ENCODE peak calls at places on chromosomes 3 and 15, in four cellular contexts. E is HepG2, X is GM12878, R is K562. N is an unnamed sample.

GRCh38 chr15:68372291-68372811 is 59.6 kb downstream of the ITGA11 start:
- DNase-seq in E (peak), R (peak), X (no peak), N (peak)

GRCh38 chr3:42476225-42477160 is 25.9 kb upstream of the VIPR1 start:
- DNase-seq in X (no peak), R (no peak), E (no peak), N (peak)

GRCh38 chr3:138369151-138369900 is 20.9 kb downstream of the MRAS start:
- DNase-seq in X (no peak), R (no peak), E (no peak), N (no peak)

GRCh38 chr3:13650210-13651056 is 101.5 kb downstream of the FBLN2 start:
- DNase-seq in X (no peak), R (peak), E (peak), N (peak)

GRCh38 chr3:48798998-48799397 is 48.7 kb downstream of the PRKAR2A start:
- DNase-seq in E (peak), X (no peak), R (no peak), N (no peak)

GRCh38 chr3:193942516-193943055 is 193.4 kb upstream of the HES1 start:
- DNase-seq in E (peak), X (no peak), R (peak), N (no peak)

GRCh38 chr3:46878796-46879436 is 1.4 kb downstream of the PTH1R start:
- DNase-seq in X (peak), R (no peak), E (peak), N (peak)

GRCh38 chr3:105277656-105278055 is 89.1 kb upstream of the ALCAM start:
- DNase-seq in X (no peak), E (no peak), R (no peak), N (no peak)

GRCh38 chr3:57793737-57794187 is 37.7 kb downstream of the SLMAP start:
- DNase-seq in E (no peak), X (no peak), R (no peak), N (no peak)

GRCh38 chr3:192422321-192422997 is 304.9 kb downstream of the FGF12 start:
- DNase-seq in E (no peak), R (no peak), X (no peak), N (no peak)

GRCh38 chr3:161406594-161407555 is 35.6 kb upstream of the SPTSSB start:
- DNase-seq in E (no peak), R (no peak), X (no peak), N (no peak)

GRCh38 chr15:91782221-91782620 is 71.3 kb upstream of the SLCO3A1 start:
- DNase-seq in R (no peak), X (no peak), E (no peak), N (no peak)

GRCh38 chr3:180680097-180680430 is 775 bp upstream of the CCDC39 start:
- DNase-seq in R (no peak), E (no peak), X (no peak), N (peak)

GRCh38 chr3:15434756-15435155 is 7.4 kb downstream of the EAF1 start:
- DNase-seq in X (no peak), R (no peak), E (no peak), N (no peak)

GRCh38 chr15:42891569-42891968 is 29.0 kb downstream of the TTBK2 start:
- DNase-seq in X (no peak), E (no peak), R (no peak), N (no peak)

GRCh38 chr3:60047426-60048200 is 997.8 kb upstream of the CFAP20DC start:
- DNase-seq in X (no peak), R (no peak), E (no peak), N (no peak)

GRCh38 chr3:71721721-71722157 is 3.5 kb downstream of the EIF4E3 start:
- DNase-seq in R (no peak), E (no peak), X (no peak), N (no peak)

GRCh38 chr3:193825617-193826016 is 232.6 kb downstream of the OPA1 start:
- DNase-seq in R (no peak), X (no peak), E (no peak), N (no peak)

GRCh38 chr3:87625911-87626310 is 349.5 kb upstream of the POU1F1 start:
- DNase-seq in R (no peak), E (no peak), X (no peak), N (no peak)

GRCh38 chr15:61499371-61499770 is 270.3 kb upstream of the RORA start:
- DNase-seq in X (no peak), R (no peak), E (no peak), N (no peak)

GRCh38 chr3:169264711-169265110 is 398.8 kb downstream of the MECOM start:
- DNase-seq in E (no peak), X (no peak), R (no peak), N (peak)

GRCh38 chr3:115885621-115886020 is 262.3 kb downstream of the GAP43 start:
- DNase-seq in R (no peak), X (no peak), E (no peak), N (no peak)

GRCh38 chr3:123695731-123696640 is 111.1 kb upstream of the HACD2 start:
- DNase-seq in E (no peak), X (no peak), R (no peak), N (no peak)

GRCh38 chr3:28900301-28900700 is 380.6 kb upstream of the RBMS3 start:
- DNase-seq in E (no peak), X (no peak), R (no peak), N (no peak)

GRCh38 chr15:89197503-89197971 is 23.8 kb downstream of the RLBP1 start:
- DNase-seq in E (peak), R (no peak), X (no peak), N (no peak)

GRCh38 chr3:71051893-71052687 is 531.4 kb downstream of the FOXP1 start:
- DNase-seq in E (no peak), X (no peak), R (no peak), N (no peak)

GRCh38 chr3:159252772-159253384 is 451.0 kb downstream of the MFSD1 start:
- DNase-seq in E (peak), X (peak), R (peak), N (peak)

GRCh38 chr15:89129123-89129815 is 41.0 kb downstream of the ABHD2 start:
- DNase-seq in R (peak), X (no peak), E (no peak), N (peak)

GRCh38 chr3:45212095-45212468 is 14.0 kb downstream of the TMEM158 start:
- DNase-seq in E (no peak), X (no peak), R (no peak), N (no peak)

GRCh38 chr3:136545664-136546266 is 206.4 kb downstream of the STAG1 start:
- DNase-seq in R (no peak), X (no peak), E (no peak), N (no peak)

GRCh38 chr3:38084969-38085942 is 46.2 kb downstream of the DLEC1 start:
- DNase-seq in R (no peak), X (no peak), E (no peak), N (peak)

GRCh38 chr3:67906256-67906655 is 251.8 kb upstream of the SUCLG2 start:
- DNase-seq in E (no peak), X (no peak), R (no peak), N (no peak)

GRCh38 chr15:65085990-65086679 is 9.6 kb downstream of the KBTBD13 start:
- DNase-seq in R (peak), E (peak), X (no peak), N (peak)

GRCh38 chr3:20104167-20104661 is 64.0 kb downstream of the KAT2B start:
- DNase-seq in E (no peak), X (peak), R (no peak), N (no peak)

GRCh38 chr3:141840737-141841544 is 35.5 kb upstream of the ATP1B3 start:
- DNase-seq in E (no peak), X (no peak), R (no peak), N (no peak)

GRCh38 chr3:47892284-47892683 is 89.3 kb downstream of the DHX30 start:
- DNase-seq in R (no peak), X (no peak), E (no peak), N (no peak)

GRCh38 chr3:157335677-157336076 is 101.0 kb upstream of the PTX3 start:
- DNase-seq in E (no peak), R (no peak), X (no peak), N (no peak)

GRCh38 chr3:98902341-98902740 is 846 bp upstream of the DCBLD2 start:
- DNase-seq in R (no peak), X (no peak), E (no peak), N (peak)

GRCh38 chr15:67072442-67072841 is 7.0 kb downstream of the SMAD3 start:
- DNase-seq in X (no peak), E (no peak), R (no peak), N (no peak)

GRCh38 chr15:57432141-57432701 is 55.9 kb downstream of the CGNL1 start:
- DNase-seq in R (no peak), E (no peak), X (no peak), N (no peak)
- TF ChIP-seq RFX5 in R (no peak), E (no peak), X (no peak), N (no peak)

GRCh38 chr3:184733181-184733580 is 21.3 kb upstream of the MAGEF1 start:
- DNase-seq in E (no peak), R (no peak), X (no peak), N (no peak)
- H3K4me2 ChIP-seq in E (no peak), R (no peak), X (no peak), N (no peak)

GRCh38 chr3:172326993-172327392 is 121.3 kb downstream of the GHSR start:
- DNase-seq in R (no peak), E (no peak), X (no peak), N (no peak)

GRCh38 chr3:172328282-172328681 is 120.0 kb downstream of the GHSR start:
- DNase-seq in E (no peak), R (no peak), X (no peak), N (no peak)

GRCh38 chr3:172321035-172321434 is 127.2 kb downstream of the GHSR start:
- DNase-seq in E (peak), X (peak), R (peak), N (no peak)

GRCh38 chr3:172323894-172324590 is 124.2 kb downstream of the GHSR start:
- DNase-seq in R (no peak), E (no peak), X (no peak), N (no peak)

DNA sequence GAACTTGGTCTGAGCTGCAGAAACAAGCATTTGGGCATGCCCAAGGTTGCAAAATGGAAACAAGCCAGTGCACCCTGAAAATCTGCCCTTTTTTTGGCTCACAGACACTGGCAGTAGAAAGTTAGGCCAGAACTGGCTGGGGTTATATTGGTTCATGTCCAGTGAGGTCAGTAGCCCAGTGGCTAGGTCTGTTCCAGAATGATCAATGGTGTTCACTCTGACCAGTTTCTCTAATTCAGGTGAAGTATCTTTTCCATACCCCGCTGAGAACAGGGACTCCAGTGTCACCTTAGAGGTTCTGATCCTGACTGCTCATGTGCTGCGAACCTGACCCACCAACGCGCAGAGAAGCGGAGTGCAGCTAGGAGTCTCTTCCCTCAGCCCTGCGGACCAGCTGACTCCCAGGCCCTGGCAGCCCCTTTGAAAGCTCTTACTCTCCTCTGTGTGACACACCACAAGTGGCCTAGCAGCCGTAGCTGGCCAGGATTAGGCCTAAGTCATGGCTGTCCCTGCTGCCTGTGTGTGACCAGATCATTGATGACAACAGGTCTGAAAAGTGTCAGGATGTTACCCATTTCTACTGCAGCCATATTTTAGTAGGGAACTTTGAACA is 123.6 kb downstream of the GHSR start:
- DNase-seq in E (no peak), R (no peak), X (no peak), N (no peak)
- TF ChIP-seq NFIC in E (no peak), R (no peak), X (no peak), N (no peak)

GRCh38 chr3:108006077-108006675 is 84.7 kb downstream of the CD47 start:
- DNase-seq in R (no peak), E (peak), X (no peak), N (peak)
- TF ChIP-seq RFX5 in R (no peak), E (no peak), X (no peak), N (no peak)

GRCh38 chr3:155496206-155496605 is 202.7 kb upstream of the STRIT1 start:
- DNase-seq in E (no peak), X (no peak), R (no peak), N (no peak)

GRCh38 chr3:155495387-155495786 is 201.9 kb upstream of the STRIT1 start:
- DNase-seq in X (no peak), E (no peak), R (no peak), N (no peak)

GRCh38 chr3:155492841-155493240 is 199.4 kb upstream of the STRIT1 start:
- DNase-seq in E (no peak), X (no peak), R (no peak), N (no peak)

GRCh38 chr3:155491696-155492095 is 198.2 kb upstream of the STRIT1 start:
- DNase-seq in R (no peak), X (no peak), E (no peak), N (no peak)

GRCh38 chr3:155494332-155494731 is 200.8 kb upstream of the STRIT1 start:
- DNase-seq in R (no peak), X (no peak), E (no peak), N (no peak)
- H3K4me2 ChIP-seq in R (no peak), X (peak), E (no peak), N (no peak)

GRCh38 chr3:120420855-120421570 is 29.8 kb downstream of the FSTL1 start:
- DNase-seq in R (no peak), X (no peak), E (no peak), N (no peak)
- TF ChIP-seq NFIC in R (no peak), X (no peak), E (no peak), N (no peak)

GRCh38 chr15:70853270-70853854 is 595 bp downstream of the LARP6 start:
- DNase-seq in E (no peak), R (no peak), X (no peak), N (peak)
- TF ChIP-seq RFX5 in E (no peak), R (no peak), X (no peak), N (no peak)